ENCODE peak calls at places on chromosome 4, in eight cellular contexts. T, Q, I, Y, C, D, Z and X are unnamed samples. For H3K4me1, the result is how much of the 10 kb centered on the place peaks cover.

GRCh38 chr4:15945516-15945915 is 7.0 kb upstream of the FGFBP1 start:
- DNase-seq in Z (no peak), Q (no peak), I (no peak), T (no peak), D (no peak), Y (no peak), C (no peak), X (no peak)

GRCh38 chr4:115537387-115537786 is 424.0 kb upstream of the NDST4 start:
- DNase-seq in C (no peak), Z (no peak), D (no peak), T (no peak), Y (no peak), I (no peak), Q (no peak), X (no peak)

GRCh38 chr4:3799496-3799895 is 33.3 kb downstream of the ADRA2C start:
- DNase-seq in T (no peak), Y (no peak), I (no peak), Q (no peak), D (no peak), C (no peak), Z (no peak), X (no peak)

GRCh38 chr4:143700060-143700419 is 435 bp downstream of the FREM3 start:
- DNase-seq in C (no peak), Q (no peak), Y (peak), T (no peak), D (peak), I (no peak), Z (peak), X (no peak)

GRCh38 chr4:102575369-102576129 is 74.4 kb downstream of the NFKB1 start:
- DNase-seq in Z (no peak), C (no peak), Y (no peak), Q (peak), I (no peak), T (no peak), D (no peak), X (no peak)

GRCh38 chr4:26885912-26886274 is 25.3 kb downstream of the STIM2 start:
- DNase-seq in Z (peak), T (no peak), D (no peak), C (no peak), Y (no peak), Q (peak), I (no peak), X (no peak)

GRCh38 chr4:184387351-184387750 is 87.0 kb downstream of the IRF2 start:
- DNase-seq in I (no peak), Z (peak), Q (no peak), C (no peak), Y (no peak), T (no peak), D (no peak), X (no peak)

GRCh38 chr4:123452585-123452984 is 56.0 kb downstream of the SPRY1 start:
- DNase-seq in Z (no peak), D (peak), Y (peak), T (peak), Q (peak), I (peak), C (no peak), X (no peak)

GRCh38 chr4:137775701-137776100 is 243.4 kb upstream of the PCDH18 start:
- DNase-seq in Q (no peak), Y (no peak), Z (no peak), T (no peak), D (no peak), I (no peak), C (no peak), X (no peak)

GRCh38 chr4:75542824-75543223 is 13.0 kb upstream of the ODAPH start:
- DNase-seq in Z (no peak), D (no peak), C (no peak), Q (no peak), Y (no peak), I (no peak), T (peak), X (no peak)

GRCh38 chr4:63528592-63528991 is 880.7 kb downstream of the TECRL start:
- DNase-seq in D (no peak), Q (no peak), T (no peak), Y (no peak), I (no peak), Z (peak), C (no peak), X (no peak)

GRCh38 chr4:159206427-159206871 is 103.6 kb downstream of the RAPGEF2 start:
- DNase-seq in Q (no peak), D (peak), T (no peak), C (no peak), Z (no peak), I (no peak), Y (no peak), X (no peak)

GRCh38 chr4:96767815-96768480 is 928.1 kb downstream of the PDHA2 start:
- DNase-seq in Z (no peak), T (no peak), I (no peak), Y (no peak), Q (no peak), C (no peak), D (no peak), X (no peak)

GRCh38 chr4:42412251-42412650 is 15.0 kb downstream of the SHISA3 start:
- DNase-seq in T (no peak), C (no peak), I (no peak), D (peak), Q (no peak), Y (no peak), Z (no peak), X (no peak)

GRCh38 chr4:132333723-132334045 is 815.4 kb upstream of the PCDH10 start:
- DNase-seq in Q (no peak), C (no peak), I (no peak), D (no peak), T (no peak), Z (no peak), Y (no peak), X (no peak)

GRCh38 chr4:94076498-94076897 is 131.2 kb upstream of the SMARCAD1 start:
- DNase-seq in Z (peak), D (no peak), C (no peak), Q (no peak), T (no peak), Y (no peak), I (no peak), X (no peak)

GRCh38 chr4:23685481-23685880 is 204.4 kb downstream of the PPARGC1A start:
- DNase-seq in I (no peak), Z (no peak), C (no peak), D (no peak), T (no peak), Y (no peak), Q (no peak), X (no peak)

GRCh38 chr4:184417802-184418511 is 56.4 kb downstream of the IRF2 start:
- DNase-seq in Q (peak), Y (no peak), C (no peak), Z (no peak), D (peak), T (peak), I (no peak), X (no peak)

GRCh38 chr4:155667538-155668511 is 1.2 kb downstream of the GUCY1A1 start:
- DNase-seq in Z (peak), I (peak), C (peak), Y (peak), Q (peak), D (peak), T (no peak), X (no peak)

GRCh38 chr4:158965208-158965607 is 137.7 kb upstream of the RAPGEF2 start:
- DNase-seq in I (no peak), D (no peak), C (no peak), T (no peak), Z (no peak), Y (no peak), Q (no peak), X (no peak)

GRCh38 chr4:119242417-119242816 is 29.9 kb downstream of the USP53 start:
- DNase-seq in Y (no peak), C (no peak), Q (no peak), Z (peak), I (no peak), D (no peak), T (no peak), X (no peak)
- H3K4me1 ChIP-seq in Y (under half), C (under half), Q (under half), Z (under half), I (under half), D (under half), T (under half), X (under half)

GRCh38 chr4:150140774-150141400 is 62.6 kb downstream of the DCLK2 start:
- DNase-seq in Q (no peak), Z (no peak), I (no peak), T (no peak), Y (no peak), D (peak), C (no peak), X (no peak)
- TF ChIP-seq POLR2AphosphoS5 in Q (no peak), Z (no peak), I (no peak), T (no peak), Y (no peak), D (peak), C (no peak), X (no peak)

DNA sequence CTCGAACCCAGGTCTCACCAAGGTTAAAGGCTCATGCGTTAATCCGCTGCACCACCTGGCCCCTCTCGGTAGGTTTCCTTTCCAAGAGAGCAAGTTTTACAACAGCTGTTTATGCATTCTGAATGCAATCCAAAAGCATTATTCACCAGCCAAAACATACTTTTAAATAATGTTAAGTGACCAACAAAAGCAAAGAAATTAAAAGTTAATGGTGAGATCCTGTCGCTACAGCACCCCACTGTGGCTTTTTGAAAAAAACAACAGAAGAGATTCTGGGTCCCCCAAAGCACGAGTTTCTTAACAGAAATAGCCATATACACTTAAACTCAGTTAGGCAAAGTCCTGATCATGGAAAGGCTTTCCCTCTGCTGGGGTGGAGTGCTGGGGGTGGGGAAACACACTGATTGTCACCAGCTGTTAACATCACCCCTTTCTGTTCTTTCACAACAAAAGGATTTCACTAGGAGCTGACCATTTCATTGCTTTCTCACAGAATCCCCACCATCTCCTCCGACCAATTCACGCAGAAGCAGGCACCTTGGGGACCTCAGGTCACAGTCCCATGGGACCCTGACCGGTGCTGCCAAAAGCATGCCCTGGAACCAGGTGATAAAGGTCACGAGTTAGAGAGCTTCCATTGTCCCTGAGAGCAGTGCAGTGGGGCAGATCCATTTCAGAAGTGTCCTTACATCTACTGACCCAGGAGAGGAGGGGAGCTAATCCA is 51.2 kb downstream of the ZNF827 start:
- DNase-seq in I (no peak), Z (peak), Q (peak), T (no peak), D (peak), C (no peak), Y (peak), X (no peak)
- TF ChIP-seq CTCF in I (no peak), Z (no peak), Q (peak), T (no peak), D (no peak), C (no peak), Y (no peak), X (no peak)

GRCh38 chr4:86274642-86275041 is 85.2 kb downstream of the MAPK10 start:
- DNase-seq in D (no peak), Q (no peak), T (no peak), Y (no peak), I (no peak), C (no peak), Z (no peak), X (no peak)

GRCh38 chr4:86283341-86283740 is 76.5 kb downstream of the MAPK10 start:
- DNase-seq in Z (no peak), Q (peak), C (no peak), I (no peak), D (no peak), T (no peak), Y (no peak), X (no peak)

GRCh38 chr4:86280246-86280645 is 79.6 kb downstream of the MAPK10 start:
- DNase-seq in T (no peak), Y (no peak), Q (no peak), C (no peak), D (no peak), Z (no peak), I (no peak), X (no peak)

DNA sequence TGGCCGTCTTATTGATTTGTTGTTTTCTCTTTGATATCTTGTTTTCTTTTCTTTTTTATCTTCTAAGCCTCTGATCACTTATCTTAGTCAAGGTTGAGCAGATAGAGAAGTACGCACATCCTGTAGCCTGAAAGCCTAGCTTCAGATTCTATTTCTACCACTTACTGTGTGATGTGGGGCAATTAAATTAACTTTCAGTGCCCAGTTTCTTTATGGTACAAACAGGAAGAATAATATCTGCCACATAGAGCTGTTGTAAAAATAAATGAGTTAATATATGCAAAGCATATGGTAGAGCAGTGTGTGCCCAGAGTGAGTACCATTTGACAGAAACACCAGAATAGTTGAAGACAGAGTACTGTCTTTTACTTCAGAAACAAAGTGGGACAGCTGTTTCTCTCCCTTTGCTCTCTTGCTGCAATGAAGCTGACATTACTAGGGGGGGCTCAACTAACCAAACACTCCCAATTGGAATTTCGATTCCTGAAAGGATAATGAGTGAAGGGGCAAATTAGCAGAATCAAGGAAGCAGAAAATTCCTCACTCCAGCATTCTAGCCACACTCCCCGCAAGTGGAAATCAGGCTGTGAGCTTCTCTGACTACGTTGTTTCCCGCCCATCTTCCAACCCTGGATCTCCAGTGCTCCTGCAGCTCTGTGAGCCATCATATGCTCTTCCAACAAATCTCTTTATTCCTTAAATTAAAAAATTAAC is 80.4 kb downstream of the MAPK10 start:
- DNase-seq in D (no peak), Y (no peak), C (no peak), Z (no peak), Q (no peak), I (no peak), T (no peak), X (no peak)
- H3K4me1 ChIP-seq in D (under half), Y (under half), C (under half), Z (under half), Q (under half), I (under half), T (under half), X (under half)

GRCh38 chr4:89419121-89419695 is 111.6 kb upstream of the GPRIN3 start:
- DNase-seq in Y (no peak), Z (peak), I (no peak), D (no peak), T (no peak), C (no peak), Q (no peak), X (no peak)

GRCh38 chr4:89416968-89417367 is 109.4 kb upstream of the GPRIN3 start:
- DNase-seq in Z (no peak), C (no peak), Q (no peak), I (no peak), Y (no peak), D (no peak), T (no peak), X (no peak)

GRCh38 chr4:89410687-89411086 is 103.1 kb upstream of the GPRIN3 start:
- DNase-seq in C (no peak), T (no peak), Z (peak), Y (no peak), Q (no peak), I (no peak), D (no peak), X (no peak)

GRCh38 chr4:89411539-89411938 is 103.9 kb upstream of the GPRIN3 start:
- DNase-seq in I (no peak), Z (no peak), T (no peak), Y (no peak), C (no peak), D (no peak), Q (no peak), X (no peak)

DNA sequence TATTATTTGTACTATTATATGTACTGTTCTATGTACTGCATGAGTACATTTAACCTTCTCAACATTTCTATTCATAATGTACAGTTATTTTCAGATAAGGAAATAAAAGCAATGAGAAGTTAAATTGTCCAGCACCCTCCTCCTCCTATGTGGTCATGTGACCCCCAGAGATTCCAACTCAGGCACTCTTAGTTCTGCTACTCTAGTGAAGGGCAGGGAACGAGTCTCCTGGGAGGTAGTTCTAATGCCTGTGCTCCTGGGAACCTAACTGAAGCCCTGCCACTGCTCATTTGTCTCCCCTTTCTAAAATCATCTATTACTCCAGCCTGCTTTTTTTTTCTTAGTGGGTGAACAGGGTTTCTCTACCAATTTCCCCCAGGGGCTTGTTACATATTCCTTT is 105.9 kb upstream of the GPRIN3 start:
- DNase-seq in I (no peak), Z (no peak), D (no peak), C (no peak), Y (no peak), Q (no peak), T (no peak), X (no peak)
- TF ChIP-seq POLR2AphosphoS5 in I (no peak), Z (no peak), D (no peak), C (no peak), Y (no peak), Q (no peak), T (no peak), X (no peak)

GRCh38 chr4:148854203-148854602 is 412.0 kb upstream of the NR3C2 start:
- DNase-seq in Z (no peak), D (no peak), Y (no peak), I (no peak), T (no peak), C (no peak), Q (no peak), X (no peak)
- TF ChIP-seq CTCF in Z (no peak), D (no peak), Y (no peak), I (no peak), T (no peak), C (no peak), Q (no peak), X (no peak)

DNA sequence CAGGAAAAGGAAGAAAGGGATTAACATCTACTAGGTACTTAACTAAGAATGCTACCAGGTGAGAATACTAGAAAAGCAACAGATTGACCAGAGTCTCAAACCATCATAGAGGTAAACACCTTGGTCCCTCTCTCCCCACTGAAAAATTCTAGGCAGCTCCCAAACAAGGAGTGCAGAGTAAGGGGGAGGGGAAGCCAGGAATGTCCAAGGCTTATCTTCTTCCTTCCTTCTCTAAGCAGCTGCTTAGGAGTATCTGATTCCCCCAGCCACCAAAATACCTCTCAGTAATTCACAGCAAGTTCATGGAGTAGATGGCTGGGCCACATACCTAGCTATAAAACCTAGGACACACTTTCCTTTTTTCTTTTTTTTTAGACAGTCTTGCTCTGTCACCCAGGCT is 80.7 kb downstream of the APBB2 start:
- DNase-seq in I (no peak), C (no peak), Y (no peak), T (no peak), Z (peak), Q (no peak), D (peak), X (no peak)
- H3K4me1 ChIP-seq in I (half or more), C (under half), Y (under half), T (under half), Z (under half), Q (under half), D (under half), X (under half)

DNA sequence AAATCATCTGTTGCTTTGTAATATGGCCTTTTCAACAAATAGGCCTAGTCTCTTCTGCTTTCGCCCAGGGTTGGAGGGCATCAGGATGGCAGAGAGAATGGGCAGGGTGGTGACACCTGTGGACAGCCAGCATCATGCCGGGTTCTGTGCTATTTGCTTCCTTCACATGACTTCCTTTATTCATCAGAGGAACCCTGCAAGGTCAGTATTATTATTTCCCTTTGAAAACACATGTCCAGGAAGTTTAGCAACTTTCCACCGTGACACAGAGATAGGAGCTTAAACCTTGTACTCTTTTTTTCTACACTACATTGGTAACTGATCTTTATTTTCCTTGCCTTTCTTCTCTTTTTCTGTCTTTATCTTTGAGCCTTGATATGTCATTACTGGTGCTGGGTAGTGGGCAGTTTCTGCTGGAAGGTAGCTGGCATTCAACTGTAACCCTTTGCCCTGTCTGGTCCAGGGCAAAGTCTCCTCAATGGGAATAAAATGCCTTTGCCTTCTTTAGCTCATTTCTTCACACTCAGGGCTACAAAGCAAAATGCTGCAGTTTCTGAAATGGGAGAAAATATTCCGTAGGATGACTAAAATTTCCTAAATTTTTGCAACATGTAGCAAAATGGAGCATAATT is 5.0 kb upstream of the MGST2 start:
- DNase-seq in T (no peak), Q (no peak), Z (no peak), I (no peak), D (peak), Y (no peak), C (no peak), X (no peak)
- TF ChIP-seq POLR2AphosphoS5 in T (no peak), Q (no peak), Z (no peak), I (no peak), D (peak), Y (no peak), C (no peak), X (no peak)

DNA sequence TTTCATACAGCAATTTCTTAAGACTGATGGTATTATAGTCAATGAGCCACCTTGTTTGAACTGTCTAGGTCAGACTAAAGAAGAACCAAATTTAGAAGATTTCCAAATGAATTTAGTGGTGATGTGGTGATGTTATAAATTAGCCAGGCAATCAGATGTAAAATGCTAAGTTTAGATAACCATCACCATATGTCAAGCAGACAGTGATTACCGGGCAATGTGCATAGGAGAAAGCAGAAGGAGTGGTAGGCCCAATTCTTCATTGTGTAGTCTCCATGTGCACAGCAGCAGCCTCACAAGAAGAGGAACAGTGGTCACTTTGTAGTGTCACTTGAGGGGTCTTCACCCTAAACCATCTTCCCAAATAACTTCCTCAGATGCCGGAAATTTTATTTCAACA is 198.8 kb downstream of the ANTXR2 start:
- DNase-seq in Y (no peak), T (no peak), Q (no peak), D (no peak), Z (no peak), I (no peak), C (no peak), X (no peak)
- TF ChIP-seq CTCF in Y (no peak), T (no peak), Q (no peak), D (no peak), Z (no peak), I (no peak), C (no peak), X (no peak)